ENCODE peak calls at places on chromosomes 16 and 17, in seven cellular contexts. P is tibial artery, A is dorsolateral prefrontal cortex, J is GM23248, V is left lung, K is aorta, D is AG04450. Q is an unnamed sample.

GRCh38 chr17:54172096-54172495 is 349.4 kb downstream of the KIF2B start:
- DNase-seq in P (no peak), A (no peak), J (no peak), V (no peak), K (no peak), D (no peak), Q (no peak)

GRCh38 chr16:85570735-85571562 is 42.2 kb upstream of the GSE1 start:
- DNase-seq in P (peak; percentile 78), A (no peak), J (no peak), V (peak; percentile 81), K (no peak), D (no peak), Q (no peak)

GRCh38 chr16:15961060-15961511 is 11.7 kb downstream of the ABCC1 start:
- DNase-seq in P (no peak), A (no peak), J (no peak), V (no peak), K (no peak), D (no peak), Q (peak; percentile 29)

GRCh38 chr17:7956208-7956965 is 24.4 kb downstream of the CNTROB start:
- DNase-seq in P (no peak), A (no peak), J (no peak), V (peak; percentile 68), K (no peak), D (no peak), Q (peak; percentile 83)

GRCh38 chr17:42438600-42439567 is 15.8 kb upstream of the CAVIN1 start:
- DNase-seq in P (no peak), A (no peak), J (peak; percentile 50), V (peak; percentile 48), K (no peak), D (no peak), Q (no peak)

GRCh38 chr17:9120471-9120870 is 99.2 kb downstream of the NTN1 start:
- DNase-seq in P (peak; percentile 61), A (no peak), J (no peak), V (no peak), K (peak; percentile 48), D (no peak), Q (no peak)

GRCh38 chr17:15220785-15221184 is 44.3 kb downstream of the PMP22 start:
- DNase-seq in P (no peak), A (no peak), J (peak; percentile 41), V (no peak), K (no peak), D (no peak), Q (peak; percentile 28)

GRCh38 chr17:42221886-42222745 is 27.8 kb upstream of the GHDC start:
- DNase-seq in P (no peak), A (no peak), J (peak; percentile 74), V (no peak), K (no peak), D (peak; percentile 13), Q (peak; percentile 64)

GRCh38 chr17:16906670-16907069 is 65.2 kb downstream of the TNFRSF13B start:
- DNase-seq in P (no peak), A (no peak), J (no peak), V (no peak), K (no peak), D (no peak), Q (peak; percentile 21)

GRCh38 chr16:9095171-9095570 is 3.7 kb downstream of the HAPSTR1 start:
- DNase-seq in P (no peak), A (no peak), J (no peak), V (no peak), K (no peak), D (no peak), Q (no peak)

GRCh38 chr17:43528988-43529814 is 16.9 kb downstream of the ETV4 start:
- DNase-seq in P (no peak), A (no peak), J (no peak), V (no peak), K (peak; percentile 64), D (no peak), Q (no peak)

GRCh38 chr17:65697661-65698060 is 136.2 kb upstream of the AXIN2 start:
- DNase-seq in P (no peak), A (no peak), J (no peak), V (no peak), K (no peak), D (no peak), Q (no peak)

GRCh38 chr16:83797013-83797412 is 10.8 kb upstream of the HSBP1 start:
- DNase-seq in P (no peak), A (no peak), J (no peak), V (no peak), K (no peak), D (no peak), Q (no peak)

GRCh38 chr17:64441772-64442549 is 7.0 kb upstream of the MILR1 start:
- DNase-seq in P (peak; percentile 70), A (no peak), J (peak; percentile 15), V (peak; percentile 63), K (no peak), D (no peak), Q (peak; percentile 54)

GRCh38 chr16:85620403-85620802 is 7.3 kb downstream of the GSE1 start:
- DNase-seq in P (no peak), A (no peak), J (no peak), V (no peak), K (no peak), D (no peak), Q (no peak)

DNA sequence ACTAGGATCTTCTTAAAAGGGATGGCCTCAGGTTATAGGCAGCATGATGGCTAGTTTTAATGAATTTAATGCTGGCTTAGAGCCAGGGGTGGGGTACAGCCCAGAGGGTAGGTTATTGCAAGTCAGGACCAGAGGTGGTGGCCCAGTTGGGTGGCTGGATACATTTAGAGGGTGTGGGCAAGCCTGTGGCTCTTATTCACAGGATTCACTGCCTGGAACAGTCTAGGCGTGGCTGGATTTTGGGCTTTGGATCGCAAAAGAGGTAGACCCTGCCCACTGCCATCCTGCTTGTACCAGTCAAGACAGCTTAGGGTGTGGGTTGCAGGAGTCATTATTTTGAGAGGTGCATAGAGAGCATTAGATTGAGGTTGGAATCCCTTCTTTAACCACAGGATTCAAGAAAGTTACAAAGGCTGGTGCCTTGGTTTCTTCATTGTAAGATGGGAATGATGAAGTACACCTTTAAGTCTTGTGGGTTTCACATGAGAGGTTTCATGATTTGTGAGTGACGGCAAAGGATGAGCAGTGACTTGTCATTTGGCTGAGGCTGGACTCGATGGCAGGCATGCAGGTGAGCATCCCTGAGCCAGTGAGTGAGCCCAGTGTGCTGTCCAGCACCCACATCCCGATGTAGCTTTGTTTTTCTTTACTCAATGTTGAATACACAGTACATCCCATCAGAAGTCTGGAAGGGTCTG is 85.2 kb downstream of the KSR1 start:
- DNase-seq in P (no peak), A (no peak), J (no peak), V (no peak), K (no peak), D (no peak), Q (no peak)
- H3K4me3 ChIP-seq in P (no peak overlapping the region), A (no peak overlapping the region), J (no peak overlapping the region), V (no peak overlapping the region), K (no peak overlapping the region), D (no peak overlapping the region), Q (no peak overlapping the region)

GRCh38 chr17:76261421-76262215 is 3.5 kb upstream of the UBALD2 start:
- DNase-seq in P (no peak), A (no peak), J (no peak), V (peak; percentile 24), K (no peak), D (no peak), Q (peak; percentile 22)
- H3K4me3 ChIP-seq in P (no peak overlapping the region), A (no peak overlapping the region), J (no peak overlapping the region), V (no peak overlapping the region), K (no peak overlapping the region), D (no peak overlapping the region), Q (no peak overlapping the region)

GRCh38 chr17:45006927-45007461 is 38.9 kb upstream of the C1QL1 start:
- DNase-seq in P (no peak), A (no peak), J (no peak), V (no peak), K (no peak), D (no peak), Q (no peak)
- H3K4me3 ChIP-seq in P (no peak overlapping the region), A (no peak overlapping the region), J (no peak overlapping the region), V (no peak overlapping the region), K (no peak overlapping the region), D (no peak overlapping the region), Q (no peak overlapping the region)

DNA sequence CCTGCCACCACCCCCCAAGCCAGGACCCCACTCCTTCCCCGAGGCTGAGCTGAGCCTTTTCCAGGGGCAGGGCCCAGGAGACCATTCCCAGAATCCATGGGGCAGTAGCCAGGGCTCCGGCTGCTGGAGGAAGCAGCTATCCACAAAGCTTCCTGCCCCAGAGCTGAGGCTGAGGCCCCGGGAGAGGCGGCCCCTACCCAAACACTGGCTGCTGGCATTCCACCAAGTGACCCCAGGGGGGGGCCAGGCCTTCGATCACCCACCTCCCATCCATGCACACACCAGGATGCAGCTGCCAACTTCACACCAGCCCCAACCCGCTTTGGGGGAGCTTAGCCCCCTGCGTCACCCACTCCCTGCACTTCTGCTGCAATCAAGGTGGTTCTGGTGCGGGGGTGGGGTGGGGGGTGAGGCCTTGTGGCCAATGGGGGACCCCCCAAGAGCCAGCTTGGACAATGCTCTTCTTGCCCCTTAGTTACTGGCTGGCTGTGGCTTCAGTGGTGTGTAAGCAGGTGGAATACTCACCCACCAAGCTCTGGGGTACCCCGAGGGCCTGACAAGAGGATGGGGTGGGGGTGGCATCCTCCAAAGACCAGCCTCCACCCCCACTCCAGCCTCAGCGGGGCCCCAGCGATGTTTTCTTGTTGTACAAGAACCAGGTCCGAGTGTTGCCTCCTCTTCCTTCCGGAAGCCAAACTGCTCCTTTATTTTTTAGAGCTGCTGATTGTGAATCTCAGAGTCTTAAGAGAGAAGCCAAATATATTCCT is 16.8 kb downstream of the MYBBP1A start:
- DNase-seq in P (no peak), A (no peak), J (no peak), V (no peak), K (no peak), D (no peak), Q (no peak)
- H3K4me3 ChIP-seq in P (no peak overlapping the region), A (no peak overlapping the region), J (no peak overlapping the region), V (no peak overlapping the region), K (no peak overlapping the region), D (no peak overlapping the region), Q (no peak overlapping the region)

DNA sequence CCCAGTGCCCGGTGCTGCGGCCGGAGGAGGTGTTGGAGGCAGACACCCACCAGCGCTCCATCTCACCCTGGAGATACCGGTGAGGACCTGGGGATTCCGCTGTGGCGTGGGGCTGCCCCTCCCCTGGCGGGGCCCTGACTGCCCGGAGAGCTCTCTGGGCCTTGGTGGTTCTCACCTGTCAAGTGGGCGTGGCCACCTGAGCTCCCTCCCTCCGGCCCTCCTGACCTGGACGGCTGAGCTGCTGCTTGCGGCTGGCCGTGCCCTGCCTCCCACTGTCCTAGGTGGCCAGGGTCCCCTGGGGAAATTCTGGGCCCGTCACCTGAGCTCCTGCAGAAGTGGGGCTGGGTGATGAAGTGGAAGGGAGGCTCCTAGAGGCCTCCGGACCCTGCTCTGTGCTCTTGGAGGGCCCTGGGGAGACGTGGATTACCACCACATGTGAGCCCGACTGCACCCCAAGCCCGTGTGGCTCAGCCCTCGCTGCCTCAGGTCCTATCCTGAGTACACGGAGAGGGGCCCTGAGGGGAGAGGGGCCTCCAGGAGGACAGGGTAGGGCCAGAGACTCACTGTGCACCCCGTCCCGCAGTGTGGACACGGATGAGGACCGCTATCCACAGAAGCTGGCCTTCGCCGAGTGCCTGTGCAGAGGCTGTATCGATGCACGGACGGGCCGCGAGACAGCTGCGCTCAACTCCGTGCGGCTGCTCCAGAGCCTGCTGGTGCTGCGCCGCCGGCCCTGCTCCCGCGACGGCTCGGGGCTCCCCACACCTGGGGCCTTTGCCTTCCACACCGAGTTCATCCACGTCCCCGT is 1.1 kb downstream of the IL17C start:
- DNase-seq in P (no peak), A (no peak), J (peak; percentile 46), V (no peak), K (no peak), D (no peak), Q (no peak)
- H3K4me3 ChIP-seq in P (no peak overlapping the region), A (no peak overlapping the region), J (no peak overlapping the region), V (no peak overlapping the region), K (no peak overlapping the region), D (no peak overlapping the region), Q (no peak overlapping the region)

GRCh38 chr17:44559288-44560249 is 2.3 kb downstream of the FZD2 start:
- DNase-seq in P (peak; percentile 78), A (no peak), J (peak; percentile 33), V (no peak), K (no peak), D (no peak), Q (peak; percentile 61)
- H3K4me3 ChIP-seq in P (peak overlapping the region; percentile 57), A (no peak overlapping the region), J (peak overlapping the region; percentile 90), V (peak overlapping the region; percentile 62), K (no peak overlapping the region), D (peak overlapping the region; percentile 83), Q (peak overlapping the region; percentile 81)